ENCODE peak calls at places on chromosomes 6 and 20, in four cellular contexts. One of them, this sample, is unnamed.

GRCh38 chr20:2402271-2402980 is 21.7 kb downstream of the TGM6 start:
- DNase-seq in GM12878: no peak
- DNase-seq in HepG2: peak; percentile 34
- DNase-seq in K562: no peak
- DNase-seq in this sample: peak; percentile 58

GRCh38 chr6:1787894-1788293 is 178.2 kb downstream of the FOXC1 start:
- DNase-seq in GM12878: no peak
- DNase-seq in HepG2: no peak
- DNase-seq in K562: no peak
- DNase-seq in this sample: no peak

GRCh38 chr6:126118934-126119333 is 132.6 kb downstream of the TRMT11 start:
- DNase-seq in K562: no peak
- DNase-seq in GM12878: no peak
- DNase-seq in HepG2: no peak
- DNase-seq in this sample: no peak

GRCh38 chr6:49744259-49744658 is at the start of gene CRISP3:
- DNase-seq in K562: no peak
- DNase-seq in GM12878: no peak
- DNase-seq in HepG2: peak; percentile 9
- DNase-seq in this sample: no peak

GRCh38 chr6:157305676-157306653 is 17.4 kb downstream of the TMEM242 start:
- DNase-seq in K562: no peak
- DNase-seq in HepG2: no peak
- DNase-seq in GM12878: no peak
- DNase-seq in this sample: no peak

GRCh38 chr6:15945593-15946159 is 183.2 kb upstream of the MYLIP start:
- DNase-seq in K562: no peak
- DNase-seq in HepG2: no peak
- DNase-seq in GM12878: no peak
- DNase-seq in this sample: no peak

GRCh38 chr6:157535354-157536217 is 154.6 kb downstream of the ZDHHC14 start:
- DNase-seq in K562: no peak
- DNase-seq in HepG2: peak; percentile 86
- DNase-seq in GM12878: peak; percentile 71
- DNase-seq in this sample: peak; percentile 7

GRCh38 chr20:53622247-53623114 is 28.8 kb upstream of the ZNF217 start:
- DNase-seq in HepG2: peak; percentile 35
- DNase-seq in K562: peak; percentile 64
- DNase-seq in GM12878: peak; percentile 38
- DNase-seq in this sample: peak; percentile 43

GRCh38 chr20:56289652-56290051 is 41.1 kb downstream of the MC3R start:
- DNase-seq in GM12878: no peak
- DNase-seq in HepG2: no peak
- DNase-seq in K562: no peak
- DNase-seq in this sample: no peak

GRCh38 chr20:6525447-6526303 is 241.8 kb upstream of the BMP2 start:
- DNase-seq in GM12878: no peak
- DNase-seq in HepG2: no peak
- DNase-seq in K562: no peak
- DNase-seq in this sample: no peak

GRCh38 chr6:107118976-107119375 is 3.7 kb upstream of the BEND3 start:
- DNase-seq in K562: peak; percentile 41
- DNase-seq in HepG2: no peak
- DNase-seq in GM12878: no peak
- DNase-seq in this sample: no peak

GRCh38 chr6:126531840-126532239 is 191.9 kb downstream of the CENPW start:
- DNase-seq in HepG2: no peak
- DNase-seq in K562: no peak
- DNase-seq in GM12878: peak; percentile 20
- DNase-seq in this sample: peak; percentile 14

GRCh38 chr20:56406910-56407309 is 5.2 kb upstream of the CASS4 start:
- DNase-seq in GM12878: no peak
- DNase-seq in HepG2: no peak
- DNase-seq in K562: no peak
- DNase-seq in this sample: no peak

GRCh38 chr6:129659167-129659566 is 50.8 kb downstream of the ARHGAP18 start:
- DNase-seq in GM12878: no peak
- DNase-seq in K562: no peak
- DNase-seq in HepG2: no peak
- DNase-seq in this sample: no peak

GRCh38 chr6:14818422-14818884 is 427.4 kb upstream of the JARID2 start:
- DNase-seq in GM12878: no peak
- DNase-seq in HepG2: no peak
- DNase-seq in K562: no peak
- DNase-seq in this sample: no peak

GRCh38 chr6:158242071-158242606 is 70.1 kb upstream of the TULP4 start:
- DNase-seq in K562: no peak
- DNase-seq in GM12878: no peak
- DNase-seq in HepG2: peak; percentile 21
- DNase-seq in this sample: no peak

GRCh38 chr20:4973330-4974097 is 27.8 kb downstream of the SLC23A2 start:
- DNase-seq in HepG2: peak; percentile 99
- DNase-seq in K562: no peak
- DNase-seq in GM12878: peak; percentile 85
- DNase-seq in this sample: peak; percentile 51

GRCh38 chr20:1846341-1846740 is 48.9 kb upstream of the SIRPA start:
- DNase-seq in HepG2: no peak
- DNase-seq in GM12878: no peak
- DNase-seq in K562: no peak
- DNase-seq in this sample: no peak

GRCh38 chr6:139568157-139568955 is 193.9 kb upstream of the CITED2 start:
- DNase-seq in GM12878: no peak
- DNase-seq in HepG2: no peak
- DNase-seq in K562: no peak
- DNase-seq in this sample: no peak

GRCh38 chr20:18403269-18403668 is 63.6 kb downstream of the DZANK1 start:
- DNase-seq in HepG2: no peak
- DNase-seq in GM12878: no peak
- DNase-seq in K562: no peak
- DNase-seq in this sample: no peak

GRCh38 chr6:52537001-52537753 is 39.7 kb downstream of the TRAM2 start:
- DNase-seq in K562: no peak
- DNase-seq in GM12878: peak; percentile 92
- DNase-seq in HepG2: no peak
- DNase-seq in this sample: no peak

GRCh38 chr6:126188271-126188909 is 151.5 kb upstream of the CENPW start:
- DNase-seq in K562: no peak
- DNase-seq in HepG2: peak; percentile 7
- DNase-seq in GM12878: no peak
- DNase-seq in this sample: peak; percentile 6

GRCh38 chr6:75280131-75280855 is 4.3 kb downstream of the TMEM30A start:
- DNase-seq in HepG2: no peak
- DNase-seq in K562: no peak
- DNase-seq in GM12878: no peak
- DNase-seq in this sample: no peak

GRCh38 chr6:23659125-23659524 is 466.9 kb upstream of the NRSN1 start:
- DNase-seq in HepG2: peak; percentile 16
- DNase-seq in K562: no peak
- DNase-seq in GM12878: no peak
- DNase-seq in this sample: peak; percentile 1

DNA sequence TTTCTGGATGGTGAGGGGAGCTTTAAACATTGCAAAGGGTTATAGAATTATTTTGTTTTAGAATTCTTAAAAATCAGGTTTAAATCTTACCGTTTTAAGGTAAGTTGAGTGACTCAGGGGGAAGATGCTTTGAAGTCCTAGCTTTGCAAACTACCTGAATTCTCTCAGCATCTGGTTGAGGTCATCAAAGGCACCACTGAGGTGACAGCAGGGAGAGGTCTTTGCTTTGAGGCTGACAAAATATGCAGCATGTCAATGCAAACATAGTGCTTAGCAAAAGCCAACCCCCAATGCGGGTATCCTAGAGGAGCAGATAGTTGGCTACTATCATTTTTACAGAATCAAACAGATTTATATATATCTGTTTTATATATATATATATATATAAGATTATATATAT is 219.5 kb downstream of the SLC24A3 start:
- DNase-seq in GM12878: no peak
- DNase-seq in HepG2: no peak
- DNase-seq in K562: no peak
- DNase-seq in this sample: no peak
- TF ChIP-seq BHLHE40 in GM12878: no peak
- TF ChIP-seq BHLHE40 in HepG2: no peak
- TF ChIP-seq BHLHE40 in K562: no peak
- TF ChIP-seq BHLHE40 in this sample: no peak

GRCh38 chr20:50336631-50337030 is 146.0 kb downstream of the CEBPB start:
- DNase-seq in GM12878: no peak
- DNase-seq in K562: no peak
- DNase-seq in HepG2: no peak
- DNase-seq in this sample: no peak

GRCh38 chr20:50333856-50334255 is 143.2 kb downstream of the CEBPB start:
- DNase-seq in K562: no peak
- DNase-seq in HepG2: no peak
- DNase-seq in GM12878: no peak
- DNase-seq in this sample: no peak

GRCh38 chr20:50335866-50336265 is 145.2 kb downstream of the CEBPB start:
- DNase-seq in GM12878: no peak
- DNase-seq in K562: no peak
- DNase-seq in HepG2: no peak
- DNase-seq in this sample: no peak

GRCh38 chr20:50333131-50333530 is 142.5 kb downstream of the CEBPB start:
- DNase-seq in GM12878: no peak
- DNase-seq in HepG2: no peak
- DNase-seq in K562: no peak
- DNase-seq in this sample: no peak

DNA sequence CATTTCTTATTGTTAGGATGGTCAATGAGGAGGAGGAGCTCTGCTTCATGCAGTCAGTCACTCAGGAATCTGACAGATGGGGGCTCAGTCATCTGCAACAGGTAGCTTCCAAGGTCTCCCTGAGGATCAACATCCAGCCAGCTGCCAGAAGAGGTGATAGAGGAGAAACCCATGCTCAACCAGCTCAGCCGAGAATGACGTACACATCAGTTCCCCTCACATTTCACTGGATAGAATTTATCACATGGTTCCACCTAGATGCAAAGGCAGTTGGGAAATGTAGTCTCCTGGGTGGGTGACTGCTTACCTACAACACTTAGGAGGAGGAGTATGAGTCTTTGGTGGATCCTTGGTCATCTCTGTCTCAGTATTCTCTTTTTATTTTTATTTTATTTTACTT is 144.5 kb downstream of the CEBPB start:
- DNase-seq in HepG2: peak; percentile 91
- DNase-seq in GM12878: no peak
- DNase-seq in K562: peak; percentile 75
- DNase-seq in this sample: peak; percentile 68
- TF ChIP-seq POLR2AphosphoS2 in HepG2: no peak
- TF ChIP-seq POLR2AphosphoS2 in GM12878: no peak
- TF ChIP-seq POLR2AphosphoS2 in K562: no peak
- TF ChIP-seq POLR2AphosphoS2 in this sample: no peak

GRCh38 chr20:36490191-36490590 is 51.1 kb upstream of the MYL9 start:
- DNase-seq in HepG2: no peak
- DNase-seq in K562: no peak
- DNase-seq in GM12878: no peak
- DNase-seq in this sample: no peak

GRCh38 chr20:36493013-36493800 is 48.1 kb upstream of the MYL9 start:
- DNase-seq in GM12878: no peak
- DNase-seq in HepG2: no peak
- DNase-seq in K562: peak; percentile 52
- DNase-seq in this sample: peak; percentile 28

GRCh38 chr20:36496707-36497669 is 44.3 kb upstream of the MYL9 start:
- DNase-seq in HepG2: no peak
- DNase-seq in GM12878: no peak
- DNase-seq in K562: no peak
- DNase-seq in this sample: no peak

GRCh38 chr20:36493801-36494114 is 47.6 kb upstream of the MYL9 start:
- DNase-seq in K562: no peak
- DNase-seq in HepG2: no peak
- DNase-seq in GM12878: no peak
- DNase-seq in this sample: no peak

GRCh38 chr20:36491901-36492617 is 49.3 kb upstream of the MYL9 start:
- DNase-seq in GM12878: no peak
- DNase-seq in HepG2: no peak
- DNase-seq in K562: no peak
- DNase-seq in this sample: no peak
- TF ChIP-seq BHLHE40 in GM12878: no peak
- TF ChIP-seq BHLHE40 in HepG2: no peak
- TF ChIP-seq BHLHE40 in K562: no peak
- TF ChIP-seq BHLHE40 in this sample: no peak

GRCh38 chr6:26187981-26188635 is 100.9 kb downstream of the HFE start:
- DNase-seq in K562: peak; percentile 91
- DNase-seq in HepG2: peak; percentile 76
- DNase-seq in GM12878: no peak
- DNase-seq in this sample: no peak
- TF ChIP-seq POLR2AphosphoS2 in K562: no peak
- TF ChIP-seq POLR2AphosphoS2 in HepG2: no peak
- TF ChIP-seq POLR2AphosphoS2 in GM12878: no peak
- TF ChIP-seq POLR2AphosphoS2 in this sample: no peak

DNA sequence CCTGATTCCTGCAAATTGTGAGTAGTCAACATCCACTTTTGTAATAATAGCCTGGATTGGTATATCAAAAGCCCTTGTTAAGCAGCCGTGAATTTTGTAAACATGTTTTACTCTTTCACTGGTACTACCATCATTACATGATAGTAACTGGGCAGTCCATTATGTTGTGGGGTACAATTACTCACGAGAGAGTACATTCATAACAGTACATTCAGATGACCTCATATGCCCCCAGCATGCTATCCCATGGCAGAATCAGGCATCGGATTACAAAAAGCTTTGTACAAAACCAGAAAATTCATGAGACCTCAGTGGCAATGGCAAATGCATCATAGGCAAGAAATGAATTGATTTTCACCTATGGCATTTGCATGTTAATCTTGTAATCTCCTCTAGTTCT is 166.2 kb downstream of the EPM2A start:
- DNase-seq in K562: no peak
- DNase-seq in HepG2: no peak
- DNase-seq in GM12878: no peak
- DNase-seq in this sample: no peak
- TF ChIP-seq BHLHE40 in K562: no peak
- TF ChIP-seq BHLHE40 in HepG2: no peak
- TF ChIP-seq BHLHE40 in GM12878: no peak
- TF ChIP-seq BHLHE40 in this sample: no peak

This sample was measured in A549.